ENCODE peak calls at places on chromosomes 1 and 21, in seven cellular contexts. H is NCI-H1694; J is fibroblast of mammary gland; I is hippocampal formation; K is foreskin keratinocyte; L is CD4-positive, alpha-beta T cell; W is GM03348. C is an unnamed sample.

GRCh38 chr1:1959840-1960479 is 40.9 kb upstream of the TMEM52 start:
- DNase-seq in H (peak), J (peak), I (peak), K (peak), L (peak), W (peak), C (peak)

GRCh38 chr1:182430263-182431068 is 19.5 kb upstream of the RGSL1 start:
- DNase-seq in H (no peak), J (no peak), I (no peak), K (no peak), L (no peak), W (no peak), C (no peak)

GRCh38 chr1:92276082-92276481 is 22.7 kb downstream of the GLMN start:
- DNase-seq in H (no peak), J (no peak), I (no peak), K (no peak), L (no peak), W (no peak), C (no peak)

GRCh38 chr1:86741947-86742572 is 37.7 kb downstream of the SH3GLB1 start:
- DNase-seq in H (peak), J (peak), I (peak), K (peak), L (peak), W (peak), C (peak)

GRCh38 chr1:192186197-192186596 is 27.9 kb downstream of the RGS18 start:
- DNase-seq in H (no peak), J (no peak), I (no peak), K (no peak), L (no peak), W (no peak), C (no peak)

GRCh38 chr1:179474713-179475112 is 101.0 kb downstream of the NPHS2 start:
- DNase-seq in H (no peak), J (no peak), I (no peak), K (no peak), L (no peak), W (no peak), C (no peak)

GRCh38 chr1:74937176-74937575 is 197.0 kb upstream of the LHX8 start:
- DNase-seq in H (peak), J (no peak), I (no peak), K (no peak), L (no peak), W (no peak), C (peak)

GRCh38 chr1:208217774-208218173 is 26.4 kb downstream of the PLXNA2 start:
- DNase-seq in H (no peak), J (no peak), I (no peak), K (no peak), L (no peak), W (no peak), C (no peak)

GRCh38 chr21:45545691-45546531 is 3.7 kb upstream of the SLC19A1 start:
- DNase-seq in H (no peak), J (no peak), I (no peak), K (no peak), L (no peak), W (no peak), C (no peak)

GRCh38 chr1:111730282-111730681 is 8.9 kb downstream of the INKA2 start:
- DNase-seq in H (no peak), J (no peak), I (no peak), K (no peak), L (no peak), W (no peak), C (no peak)

GRCh38 chr1:53107570-53108322 is 34.7 kb downstream of the SLC1A7 start:
- DNase-seq in H (no peak), J (peak), I (no peak), K (no peak), L (no peak), W (no peak), C (peak)

GRCh38 chr1:32759997-32760623 is 57.0 kb downstream of the YARS1 start:
- DNase-seq in H (peak), J (no peak), I (no peak), K (peak), L (no peak), W (no peak), C (peak)

GRCh38 chr1:41109316-41110263 is 88.1 kb upstream of the SLFNL1 start:
- DNase-seq in H (no peak), J (peak), I (peak), K (peak), L (no peak), W (peak), C (peak)

GRCh38 chr1:170126691-170127090 is 19.1 kb upstream of the NTMT2 start:
- DNase-seq in H (no peak), J (peak), I (no peak), K (peak), L (no peak), W (peak), C (peak)

GRCh38 chr1:224333939-224334701 is 4.1 kb upstream of the NVL start:
- DNase-seq in H (no peak), J (peak), I (no peak), K (peak), L (no peak), W (peak), C (no peak)

GRCh38 chr1:64046871-64047270 is 156.6 kb upstream of the UBE2U start:
- DNase-seq in H (no peak), J (no peak), I (no peak), K (no peak), L (no peak), W (no peak), C (no peak)

GRCh38 chr1:231059566-231060193 is 19.6 kb upstream of the FAM89A start:
- DNase-seq in H (no peak), J (no peak), I (no peak), K (no peak), L (no peak), W (no peak), C (no peak)

GRCh38 chr1:111369645-111370044 is 57.9 kb downstream of the OVGP1 start:
- DNase-seq in H (no peak), J (no peak), I (no peak), K (no peak), L (no peak), W (no peak), C (no peak)

GRCh38 chr1:164515221-164515620 is 43.8 kb upstream of the PBX1 start:
- DNase-seq in H (no peak), J (no peak), I (no peak), K (no peak), L (no peak), W (no peak), C (no peak)

GRCh38 chr1:94934551-94934950 is 7.6 kb upstream of the CNN3 start:
- DNase-seq in H (no peak), J (no peak), I (no peak), K (no peak), L (no peak), W (no peak), C (no peak)

GRCh38 chr1:234706199-234706598 is 96.2 kb upstream of the IRF2BP2 start:
- DNase-seq in H (no peak), J (no peak), I (no peak), K (no peak), L (no peak), W (no peak), C (no peak)

GRCh38 chr21:35984654-35985366 is 75.5 kb downstream of the SETD4 start:
- DNase-seq in H (no peak), J (no peak), I (no peak), K (peak), L (no peak), W (no peak), C (peak)

GRCh38 chr1:204045430-204045829 is 27.5 kb upstream of the SOX13 start:
- DNase-seq in H (no peak), J (no peak), I (no peak), K (no peak), L (no peak), W (no peak), C (no peak)

GRCh38 chr21:34035619-34036354 is 37.6 kb upstream of the MRPS6 start:
- DNase-seq in H (no peak), J (no peak), I (no peak), K (peak), L (no peak), W (no peak), C (no peak)

GRCh38 chr21:15468368-15468767 is 261.4 kb upstream of the USP25 start:
- DNase-seq in H (no peak), J (peak), I (no peak), K (no peak), L (no peak), W (no peak), C (no peak)

GRCh38 chr1:18299441-18300338 is 181.0 kb upstream of the KLHDC7A start:
- DNase-seq in H (no peak), J (peak), I (no peak), K (no peak), L (no peak), W (no peak), C (peak)

GRCh38 chr1:56790036-56790435 is 29.2 kb downstream of the FYB2 start:
- DNase-seq in H (no peak), J (no peak), I (no peak), K (no peak), L (no peak), W (no peak), C (no peak)

GRCh38 chr1:213970193-213970592 is 17.6 kb upstream of the PROX1 start:
- DNase-seq in H (no peak), J (no peak), I (no peak), K (no peak), L (no peak), W (no peak), C (no peak)

GRCh38 chr1:161088587-161089110 is 709 bp downstream of the NECTIN4 start:
- DNase-seq in H (no peak), J (peak), I (no peak), K (peak), L (no peak), W (peak), C (no peak)

GRCh38 chr1:230334447-230334837 is 91.7 kb downstream of the PGBD5 start:
- DNase-seq in H (no peak), J (no peak), I (no peak), K (no peak), L (no peak), W (no peak), C (no peak)

GRCh38 chr1:41341756-41342562 is 19.3 kb upstream of the FOXO6 start:
- DNase-seq in H (peak), J (no peak), I (no peak), K (no peak), L (no peak), W (peak), C (peak)

GRCh38 chr1:111369177-111369576 is 58.4 kb downstream of the OVGP1 start:
- DNase-seq in H (no peak), J (no peak), I (no peak), K (no peak), L (no peak), W (no peak), C (no peak)

GRCh38 chr1:167248707-167249642 is 28.3 kb downstream of the POU2F1 start:
- DNase-seq in H (no peak), J (no peak), I (no peak), K (no peak), L (no peak), W (no peak), C (no peak)

GRCh38 chr1:53984701-53985100 is 33.3 kb downstream of the LDLRAD1 start:
- DNase-seq in H (no peak), J (no peak), I (no peak), K (no peak), L (no peak), W (no peak), C (no peak)

GRCh38 chr1:16032388-16033100 is 10.7 kb downstream of the CLCNKA start:
- DNase-seq in H (peak), J (peak), I (peak), K (peak), L (no peak), W (peak), C (peak)

GRCh38 chr1:153343811-153344717 is 4.6 kb downstream of the PGLYRP4 start:
- DNase-seq in H (no peak), J (no peak), I (no peak), K (no peak), L (no peak), W (no peak), C (no peak)